ENCODE peak calls at places on chromosomes 7 and 10, in seven cellular contexts. X is sigmoid colon, D is uterus, W is body of pancreas, Q is IMR-90, E is heart right ventricle, G is fibroblast of lung. A is an unnamed sample.

GRCh38 chr7:129990403-129991192 is 37.8 kb upstream of the UBE2H start:
- DNase-seq in X (no peak), D (no peak), W (no peak), Q (peak), E (no peak), G (no peak), A (no peak)

GRCh38 chr10:111836586-111836985 is 347.0 kb downstream of the GPAM start:
- DNase-seq in X (no peak), D (no peak), W (no peak), Q (no peak), E (no peak), G (peak), A (peak)

GRCh38 chr7:15765753-15766152 is 79.3 kb upstream of the MEOX2 start:
- DNase-seq in X (no peak), D (no peak), W (no peak), Q (no peak), E (peak), G (no peak), A (no peak)

GRCh38 chr10:120841522-120842189 is 9.5 kb upstream of the WDR11 start:
- DNase-seq in X (no peak), D (no peak), W (no peak), Q (no peak), E (no peak), G (no peak), A (no peak)

GRCh38 chr7:139774376-139774775 is 3.4 kb downstream of the HIPK2 start:
- DNase-seq in X (no peak), D (no peak), W (no peak), Q (peak), E (no peak), G (peak), A (peak)

GRCh38 chr7:43784030-43785001 is 25.8 kb downstream of the BLVRA start:
- DNase-seq in X (peak), D (no peak), W (no peak), Q (peak), E (no peak), G (peak), A (peak)

GRCh38 chr10:77604941-77605351 is 32.7 kb downstream of the KCNMA1 start:
- DNase-seq in X (peak), D (no peak), W (no peak), Q (no peak), E (no peak), G (no peak), A (no peak)

GRCh38 chr10:82742478-82742877 is 867.5 kb downstream of the NRG3 start:
- DNase-seq in X (no peak), D (no peak), W (no peak), Q (no peak), E (no peak), G (peak), A (peak)

GRCh38 chr10:5547684-5547933 is 22.8 kb downstream of the CALML3 start:
- DNase-seq in X (no peak), D (no peak), W (no peak), Q (no peak), E (no peak), G (peak), A (peak)

GRCh38 chr7:103651558-103651957 is 205.6 kb upstream of the SLC26A5 start:
- DNase-seq in X (no peak), D (no peak), W (no peak), Q (no peak), E (no peak), G (no peak), A (no peak)

GRCh38 chr7:80319461-80319860 is 184.8 kb downstream of the GNAI1 start:
- DNase-seq in X (no peak), D (no peak), W (no peak), Q (no peak), E (no peak), G (peak), A (no peak)

GRCh38 chr7:25402528-25402927 is 174.2 kb upstream of the NPVF start:
- DNase-seq in X (no peak), D (no peak), W (no peak), Q (no peak), E (no peak), G (no peak), A (no peak)

GRCh38 chr7:3597243-3597642 is 296.2 kb downstream of the SDK1 start:
- DNase-seq in X (no peak), D (no peak), W (no peak), Q (no peak), E (no peak), G (no peak), A (no peak)

GRCh38 chr7:157309990-157310668 is 26.7 kb upstream of the DNAJB6 start:
- DNase-seq in X (no peak), D (no peak), W (no peak), Q (peak), E (no peak), G (peak), A (peak)

GRCh38 chr7:150931199-150931869 is 46.8 kb downstream of the KCNH2 start:
- DNase-seq in X (no peak), D (no peak), W (no peak), Q (no peak), E (no peak), G (no peak), A (no peak)

GRCh38 chr7:141221007-141221612 is 147.2 kb downstream of the TMEM178B start:
- DNase-seq in X (no peak), D (no peak), W (no peak), Q (no peak), E (no peak), G (no peak), A (no peak)

GRCh38 chr7:3739983-3740382 is 438.9 kb downstream of the SDK1 start:
- DNase-seq in X (no peak), D (no peak), W (no peak), Q (no peak), E (no peak), G (no peak), A (no peak)

GRCh38 chr7:53743697-53744096 is 708.3 kb downstream of the POM121L12 start:
- DNase-seq in X (no peak), D (no peak), W (no peak), Q (no peak), E (no peak), G (no peak), A (no peak)

GRCh38 chr10:46520941-46521340 is 35.5 kb downstream of the GPRIN2 start:
- DNase-seq in X (peak), D (peak), W (no peak), Q (peak), E (no peak), G (peak), A (peak)

GRCh38 chr7:128027485-128027980 is 3.7 kb downstream of the LRRC4 start:
- DNase-seq in X (no peak), D (no peak), W (no peak), Q (peak), E (no peak), G (no peak), A (no peak)

GRCh38 chr10:71032887-71033286 is 144.5 kb upstream of the PCBD1 start:
- DNase-seq in X (no peak), D (no peak), W (no peak), Q (no peak), E (no peak), G (no peak), A (no peak)

GRCh38 chr7:25476863-25477262 is 248.6 kb upstream of the NPVF start:
- DNase-seq in X (no peak), D (no peak), W (no peak), Q (no peak), E (no peak), G (no peak), A (no peak)

GRCh38 chr7:27351137-27351536 is 108.5 kb downstream of the EVX1 start:
- DNase-seq in X (no peak), D (no peak), W (no peak), Q (no peak), E (no peak), G (no peak), A (no peak)

GRCh38 chr10:26048756-26049155 is 114.7 kb downstream of the MYO3A start:
- DNase-seq in X (no peak), D (no peak), W (no peak), Q (no peak), E (no peak), G (no peak), A (no peak)

GRCh38 chr7:31648288-31648687 is 38.7 kb upstream of the PPP1R17 start:
- DNase-seq in X (no peak), D (no peak), W (no peak), Q (peak), E (no peak), G (no peak), A (peak)

GRCh38 chr10:108167766-108168165 is 1003.3 kb upstream of the SORCS1 start:
- DNase-seq in X (no peak), D (no peak), W (no peak), Q (no peak), E (no peak), G (no peak), A (no peak)

GRCh38 chr7:116083791-116084190 is 53.2 kb upstream of the TFEC start:
- DNase-seq in X (no peak), D (no peak), W (no peak), Q (no peak), E (no peak), G (no peak), A (no peak)

GRCh38 chr10:132884691-132885271 is 57.6 kb downstream of the CFAP46 start:
- DNase-seq in X (peak), D (peak), W (no peak), Q (no peak), E (peak), G (no peak), A (no peak)

GRCh38 chr7:6228865-6229264 is 43.6 kb downstream of the CYTH3 start:
- DNase-seq in X (no peak), D (no peak), W (no peak), Q (peak), E (no peak), G (peak), A (peak)

GRCh38 chr7:79502151-79502550 is 48.7 kb upstream of the MAGI2 start:
- DNase-seq in X (no peak), D (no peak), W (no peak), Q (no peak), E (no peak), G (no peak), A (no peak)

GRCh38 chr7:142800103-142800502 is 29.3 kb downstream of the PRSS2 start:
- DNase-seq in X (no peak), D (no peak), W (no peak), Q (no peak), E (no peak), G (no peak), A (no peak)

GRCh38 chr7:134435161-134435920 is 23.6 kb downstream of the AKR1B1 start:
- DNase-seq in X (no peak), D (no peak), W (no peak), Q (peak), E (no peak), G (no peak), A (no peak)

GRCh38 chr10:73060738-73061635 is 35.7 kb downstream of the P4HA1 start:
- DNase-seq in X (no peak), D (no peak), W (no peak), Q (peak), E (no peak), G (peak), A (peak)

GRCh38 chr10:119022846-119023552 is 6.5 kb upstream of the NANOS1 start:
- DNase-seq in X (no peak), D (no peak), W (no peak), Q (peak), E (no peak), G (peak), A (peak)

GRCh38 chr7:93327006-93327633 is 95.0 kb downstream of the VPS50 start:
- DNase-seq in X (no peak), D (no peak), W (no peak), Q (peak), E (no peak), G (peak), A (peak)

GRCh38 chr10:28302668-28303488 is at the start of gene MPP7:
- DNase-seq in X (peak), D (peak), W (peak), Q (peak), E (peak), G (peak), A (peak)

GRCh38 chr10:28305551-28305950 is 2.7 kb upstream of the MPP7 start:
- DNase-seq in X (no peak), D (no peak), W (no peak), Q (no peak), E (no peak), G (no peak), A (no peak)

GRCh38 chr10:28302012-28302667 is 724 bp downstream of the MPP7 start:
- DNase-seq in X (no peak), D (peak), W (no peak), Q (no peak), E (no peak), G (peak), A (peak)

GRCh38 chr10:28307267-28307666 is 4.4 kb upstream of the MPP7 start:
- DNase-seq in X (no peak), D (no peak), W (no peak), Q (no peak), E (no peak), G (no peak), A (no peak)

DNA sequence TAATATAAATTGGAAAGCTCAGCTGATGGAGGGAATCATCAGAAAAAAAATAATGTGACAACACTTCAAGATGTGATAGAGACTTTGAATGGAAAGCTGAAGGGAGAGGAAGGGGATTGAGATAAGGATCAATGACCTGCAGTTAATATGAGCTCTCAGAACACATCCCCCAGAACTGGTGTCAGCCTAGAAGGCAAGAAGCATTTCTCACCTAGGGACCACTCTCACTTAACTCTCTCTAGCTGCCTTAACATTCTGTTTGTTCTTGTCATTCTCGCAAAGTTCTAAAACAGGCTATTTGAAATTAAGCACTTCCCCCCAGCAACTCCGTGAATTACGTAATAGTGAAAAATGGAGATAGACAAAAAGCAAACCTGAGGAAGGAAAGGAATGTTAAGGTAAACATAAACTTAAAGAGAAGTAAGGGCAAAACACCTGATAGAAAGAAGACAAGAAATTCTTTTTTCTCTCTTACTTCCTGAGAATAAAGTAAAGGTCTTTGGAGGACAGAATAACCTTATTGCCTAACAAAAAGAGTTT is 1.2 kb upstream of the MPP7 start:
- DNase-seq in X (no peak), D (no peak), W (no peak), Q (no peak), E (no peak), G (no peak), A (no peak)
- H3K4me3 ChIP-seq in X (no peak), D (no peak), W (no peak), Q (no peak), E (no peak), G (no peak), A (no peak)

GRCh38 chr10:61400524-61400923 is 52.7 kb downstream of the TMEM26 start:
- DNase-seq in X (no peak), D (no peak), W (no peak), Q (no peak), E (no peak), G (no peak), A (no peak)
- TF ChIP-seq CTCF in X (no peak), D (no peak), W (no peak), Q (peak), E (no peak), G (no peak), A (no peak)

GRCh38 chr10:29535012-29535777 is 99.6 kb downstream of the SVIL start:
- DNase-seq in X (peak), D (peak), W (peak), Q (peak), E (peak), G (peak), A (peak)

GRCh38 chr10:29534590-29534989 is 100.2 kb downstream of the SVIL start:
- DNase-seq in X (no peak), D (no peak), W (no peak), Q (no peak), E (no peak), G (no peak), A (no peak)

GRCh38 chr10:29533696-29534285 is 101.0 kb downstream of the SVIL start:
- DNase-seq in X (no peak), D (no peak), W (peak), Q (no peak), E (no peak), G (no peak), A (peak)

GRCh38 chr10:29537799-29538198 is 97.0 kb downstream of the SVIL start:
- DNase-seq in X (peak), D (no peak), W (no peak), Q (no peak), E (no peak), G (no peak), A (no peak)

DNA sequence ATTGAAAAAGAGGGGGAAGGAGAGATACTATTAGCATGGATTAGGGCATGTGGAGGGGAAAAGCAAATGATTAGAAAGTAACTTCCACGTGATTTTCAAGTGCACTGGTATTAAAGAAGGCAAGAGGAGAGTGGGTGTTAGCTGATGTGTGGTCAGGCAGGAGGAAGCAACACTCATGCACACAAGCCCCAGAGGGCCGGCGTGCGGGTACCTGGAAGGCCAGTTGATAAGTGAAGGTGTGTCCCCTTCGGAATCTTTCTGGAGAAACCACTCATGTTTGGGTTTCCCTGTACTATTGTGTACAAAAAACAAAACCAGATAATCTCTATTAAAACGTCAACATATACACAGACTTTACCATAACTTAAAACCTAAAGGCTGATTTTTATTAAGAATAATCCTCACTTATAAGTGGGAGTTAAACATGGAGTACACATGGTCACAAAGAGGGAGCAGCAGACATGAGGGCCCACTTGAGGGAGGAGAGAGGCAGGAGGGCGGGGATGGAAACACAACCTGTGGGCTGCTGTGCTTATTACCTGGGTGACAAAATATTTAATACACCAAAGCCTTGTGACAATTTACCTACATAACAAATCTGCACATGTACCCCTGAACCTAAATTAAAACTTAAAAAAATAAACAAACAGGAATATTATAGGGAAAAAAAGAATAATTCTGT is 98.9 kb downstream of the SVIL start:
- DNase-seq in X (no peak), D (no peak), W (peak), Q (no peak), E (no peak), G (no peak), A (no peak)
- H3K4me3 ChIP-seq in X (no peak), D (no peak), W (no peak), Q (peak), E (no peak), G (peak), A (no peak)

GRCh38 chr10:113950268-113950667 is 93.4 kb upstream of the ADRB1 start:
- DNase-seq in X (no peak), D (no peak), W (no peak), Q (no peak), E (no peak), G (no peak), A (no peak)

GRCh38 chr10:113957013-113957412 is 86.7 kb upstream of the ADRB1 start:
- DNase-seq in X (no peak), D (no peak), W (no peak), Q (peak), E (no peak), G (peak), A (peak)

GRCh38 chr10:113959383-113959760 is 84.3 kb upstream of the ADRB1 start:
- DNase-seq in X (no peak), D (no peak), W (no peak), Q (no peak), E (no peak), G (no peak), A (no peak)

GRCh38 chr10:113958631-113959382 is 84.9 kb upstream of the ADRB1 start:
- DNase-seq in X (no peak), D (no peak), W (no peak), Q (peak), E (no peak), G (peak), A (peak)

DNA sequence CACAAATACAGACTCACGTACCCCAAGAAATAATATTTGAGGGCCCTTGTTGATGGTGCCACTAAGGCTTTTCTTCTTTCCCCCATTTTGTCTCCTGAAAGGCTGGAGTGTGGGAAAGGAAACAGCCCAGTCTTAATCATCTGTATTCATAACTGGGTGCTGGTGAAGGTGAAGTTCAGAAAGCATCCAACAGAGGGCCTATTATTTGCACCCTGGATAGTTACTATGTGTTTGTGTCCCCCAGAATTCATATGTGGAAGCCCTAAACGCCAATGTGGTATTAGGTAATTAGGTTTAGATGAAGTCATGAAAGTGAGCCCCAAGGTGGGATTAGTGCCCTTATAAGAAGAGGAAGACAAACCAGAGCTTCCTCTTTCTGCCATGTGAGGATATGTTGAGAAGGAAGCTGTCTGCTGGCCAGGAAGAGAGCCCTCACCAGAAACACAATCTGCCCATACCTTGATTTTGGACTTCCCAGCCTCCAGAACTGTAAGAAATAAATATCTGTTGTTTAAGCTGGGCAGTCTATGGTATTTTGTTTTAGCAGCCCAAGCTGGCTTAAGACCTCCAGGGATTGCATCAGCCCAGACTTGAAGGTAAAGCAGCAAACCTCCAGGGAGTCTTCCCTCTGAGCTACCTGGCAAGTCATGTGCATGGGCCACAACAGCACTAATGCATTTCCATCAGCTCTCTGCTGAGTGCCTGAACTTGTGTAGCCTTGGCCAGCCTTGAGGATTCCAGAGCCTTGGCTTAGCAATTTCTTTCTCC is 90.0 kb upstream of the ADRB1 start:
- DNase-seq in X (no peak), D (no peak), W (no peak), Q (no peak), E (no peak), G (no peak), A (no peak)
- TF ChIP-seq CTCF in X (no peak), D (no peak), W (no peak), Q (no peak), E (no peak), G (no peak), A (peak)

GRCh38 chr7:120792861-120793130 is 65.1 kb downstream of the TSPAN12 start:
- DNase-seq in X (no peak), D (no peak), W (no peak), Q (no peak), E (no peak), G (no peak), A (peak)
- H3K4me3 ChIP-seq in X (no peak), D (no peak), W (no peak), Q (no peak), E (no peak), G (no peak), A (no peak)

DNA sequence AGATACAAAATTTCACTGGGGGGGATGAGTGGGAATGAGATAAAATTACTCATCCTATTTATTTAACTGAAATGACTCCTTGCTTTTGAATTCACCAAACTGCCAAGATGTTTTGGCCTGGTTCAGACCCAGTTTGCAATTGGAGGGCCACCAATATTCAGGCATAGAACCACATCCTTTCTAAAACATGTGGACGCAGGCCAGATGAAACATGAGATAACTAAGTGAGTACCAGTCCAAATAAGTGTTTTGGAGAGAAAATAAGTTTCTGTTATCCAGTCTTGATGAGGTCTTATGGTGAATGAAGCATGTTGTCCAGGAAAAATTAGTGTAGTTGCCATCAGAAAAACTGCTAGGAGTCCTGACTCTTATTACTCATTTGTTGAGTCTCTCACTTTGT is 36.3 kb upstream of the PDK4 start:
- DNase-seq in X (no peak), D (peak), W (no peak), Q (peak), E (no peak), G (peak), A (peak)
- TF ChIP-seq CTCF in X (no peak), D (no peak), W (no peak), Q (no peak), E (no peak), G (no peak), A (no peak)

GRCh38 chr10:89536013-89536354 is 590 bp upstream of the SLC16A12 start:
- DNase-seq in X (no peak), D (no peak), W (no peak), Q (no peak), E (no peak), G (no peak), A (no peak)
- H3K4me3 ChIP-seq in X (no peak), D (no peak), W (peak), Q (no peak), E (peak), G (no peak), A (peak)